ENCODE peak calls at places on chromosomes 6 and 20, in six cellular contexts. I is RWPE1, K is substantia nigra, R is endothelial cell of umbilical vein, Y is tibial artery, D is Panc1. Q is an unnamed sample.

GRCh38 chr20:5900908-5901307 is 49.4 kb downstream of the TRMT6 start:
- DNase-seq in R (no peak), K (no peak), Y (no peak), D (no peak), I (no peak), Q (no peak)

GRCh38 chr6:24524801-24525200 is 30.0 kb downstream of the ALDH5A1 start:
- DNase-seq in K (no peak), I (peak), Y (no peak), D (peak), R (peak), Q (no peak)

GRCh38 chr20:63884506-63885263 is 10.2 kb upstream of the DNAJC5 start:
- DNase-seq in Y (no peak), K (no peak), D (no peak), I (no peak), R (no peak), Q (no peak)

GRCh38 chr6:150527100-150527499 is 72.6 kb upstream of the PLEKHG1 start:
- DNase-seq in D (no peak), R (no peak), Y (no peak), I (peak), K (no peak), Q (no peak)

GRCh38 chr20:44467289-44467883 is 8.3 kb upstream of the TTPAL start:
- DNase-seq in I (no peak), Y (peak), D (no peak), K (no peak), R (no peak), Q (no peak)

GRCh38 chr6:158758464-158758863 is 60.7 kb downstream of the EZR start:
- DNase-seq in I (no peak), K (no peak), R (no peak), D (no peak), Y (no peak), Q (no peak)

GRCh38 chr6:110095101-110095500 is 84.4 kb downstream of the WASF1 start:
- DNase-seq in K (no peak), I (no peak), R (peak), D (no peak), Y (no peak), Q (no peak)

GRCh38 chr6:159959976-159960384 is 8.9 kb upstream of the IGF2R start:
- DNase-seq in R (no peak), K (no peak), I (no peak), Y (no peak), D (no peak), Q (no peak)

GRCh38 chr20:22428051-22428450 is 156.3 kb downstream of the FOXA2 start:
- DNase-seq in D (no peak), K (no peak), Y (no peak), I (no peak), R (no peak), Q (no peak)

GRCh38 chr20:63955281-63955845 is 853 bp downstream of the UCKL1 start:
- DNase-seq in R (peak), D (no peak), K (peak), I (no peak), Y (no peak), Q (no peak)

GRCh38 chr6:97394160-97394748 is 111.2 kb upstream of the MMS22L start:
- DNase-seq in K (peak), I (peak), R (peak), Y (no peak), D (peak), Q (peak)

GRCh38 chr20:36784900-36785299 is 11.3 kb upstream of the DSN1 start:
- DNase-seq in K (no peak), Y (no peak), R (no peak), I (no peak), D (no peak), Q (no peak)

GRCh38 chr6:87068804-87069203 is 26.1 kb downstream of the CGA start:
- DNase-seq in Y (no peak), D (no peak), R (no peak), I (no peak), K (no peak), Q (no peak)

GRCh38 chr20:30985386-30985785 is 272.1 kb upstream of the DEFB115 start:
- DNase-seq in Y (no peak), I (no peak), R (no peak), D (no peak), K (no peak), Q (no peak)

GRCh38 chr6:170062209-170062903 is 228.5 kb downstream of the DLL1 start:
- DNase-seq in K (no peak), D (no peak), I (no peak), Y (peak), R (no peak), Q (no peak)

DNA sequence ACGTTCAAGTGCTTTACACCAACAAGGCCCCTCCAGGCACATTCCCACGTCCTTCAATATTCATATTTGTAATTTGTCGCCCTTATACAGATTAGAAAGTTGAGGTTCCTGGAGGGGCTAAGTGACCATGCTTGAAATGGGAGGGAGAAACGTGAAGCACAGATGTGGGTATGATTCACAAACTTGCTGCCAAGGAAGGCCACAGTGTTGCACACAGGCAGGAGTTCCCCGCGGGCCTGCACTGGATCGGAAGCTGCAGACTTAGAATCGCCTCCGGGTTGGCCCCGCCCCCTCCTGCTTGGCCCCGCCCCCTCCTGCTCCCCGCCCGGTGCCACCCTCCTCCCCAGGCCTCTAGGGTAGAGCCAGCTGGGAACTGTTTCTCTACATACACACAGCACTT is 58.2 kb upstream of the QKI start:
- DNase-seq in D (no peak), I (peak), R (peak), Y (peak), K (peak), Q (no peak)
- H3K27ac ChIP-seq in D (peak), I (no peak), R (peak), Y (no peak), K (peak), Q (no peak)

GRCh38 chr6:48765352-48765961 is 654.5 kb upstream of the PTCHD4 start:
- DNase-seq in I (peak), K (no peak), R (peak), Y (no peak), D (peak), Q (peak)
- H3K27ac ChIP-seq in I (no peak), K (no peak), R (no peak), Y (no peak), D (no peak), Q (peak)

DNA sequence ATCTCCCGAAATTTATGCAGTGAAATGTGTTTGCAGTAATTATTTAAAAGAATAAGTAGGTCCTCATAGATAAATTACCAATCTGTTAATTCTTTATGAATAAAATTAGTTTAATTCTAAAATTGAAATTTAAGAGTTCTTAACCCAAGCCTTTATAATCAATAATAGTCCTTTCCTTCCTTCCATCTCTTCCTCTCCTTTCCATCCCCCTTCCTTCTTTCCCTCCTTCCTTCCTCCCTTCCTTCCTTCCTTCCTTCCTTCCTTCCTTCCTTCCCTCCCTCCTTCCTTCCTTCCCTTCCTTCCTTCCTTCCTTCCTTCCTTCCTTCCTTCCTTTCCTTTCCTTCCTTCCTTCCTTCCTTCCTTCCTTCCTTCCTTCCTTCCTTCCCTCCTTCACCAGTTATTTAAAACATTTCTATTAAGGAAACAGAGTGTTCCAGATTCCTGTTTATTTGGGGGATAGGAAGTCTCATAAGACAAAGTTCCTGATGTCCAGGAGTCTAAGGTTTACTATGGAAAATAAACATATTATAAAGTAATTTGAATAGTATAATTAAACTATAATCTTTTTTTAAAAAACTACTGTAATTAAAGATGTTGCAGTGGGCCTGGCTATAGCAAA is 285.3 kb upstream of the NOX3 start:
- DNase-seq in Y (no peak), I (no peak), K (no peak), D (no peak), R (no peak), Q (no peak)
- H3K27ac ChIP-seq in Y (no peak), I (no peak), K (no peak), D (no peak), R (no peak), Q (no peak)

DNA sequence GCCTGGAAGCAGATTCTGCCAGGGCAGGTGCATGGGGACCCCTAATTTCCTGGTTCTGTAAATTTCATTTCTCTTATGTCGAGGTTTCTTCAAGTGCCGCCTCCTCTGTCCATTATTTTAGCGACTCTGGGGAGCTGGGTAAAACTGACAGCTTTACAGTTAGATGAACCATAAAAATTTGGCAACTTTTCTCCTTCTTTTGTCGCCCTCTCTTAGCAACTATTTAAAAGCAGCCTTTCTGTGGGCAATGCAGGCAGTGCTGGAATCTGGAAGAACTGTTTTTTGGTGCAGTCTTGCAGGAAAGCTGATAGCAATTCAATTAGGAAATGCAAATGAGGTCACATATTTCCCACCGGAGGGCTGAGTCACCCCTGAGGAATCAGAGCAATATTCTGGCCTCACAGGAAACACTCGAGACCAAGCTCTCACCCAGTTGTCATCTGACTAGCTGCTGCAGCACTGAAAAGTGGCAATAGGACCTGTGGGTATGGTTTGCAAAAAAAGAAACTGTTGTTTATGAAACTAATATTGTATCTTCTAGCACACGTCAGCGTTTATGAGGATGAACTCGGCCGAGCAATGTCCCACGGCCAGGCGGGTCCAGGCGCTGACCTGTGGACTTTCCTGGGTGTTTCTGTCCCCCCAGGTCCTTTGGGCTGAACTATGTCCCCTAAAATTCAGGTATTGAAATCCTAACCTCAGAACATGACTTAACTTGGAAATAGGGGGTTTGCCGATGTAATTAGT is 312.3 kb downstream of the TAF4 start:
- DNase-seq in D (no peak), R (peak), K (no peak), Y (no peak), I (peak), Q (no peak)
- H3K27ac ChIP-seq in D (no peak), R (no peak), K (no peak), Y (no peak), I (no peak), Q (no peak)

DNA sequence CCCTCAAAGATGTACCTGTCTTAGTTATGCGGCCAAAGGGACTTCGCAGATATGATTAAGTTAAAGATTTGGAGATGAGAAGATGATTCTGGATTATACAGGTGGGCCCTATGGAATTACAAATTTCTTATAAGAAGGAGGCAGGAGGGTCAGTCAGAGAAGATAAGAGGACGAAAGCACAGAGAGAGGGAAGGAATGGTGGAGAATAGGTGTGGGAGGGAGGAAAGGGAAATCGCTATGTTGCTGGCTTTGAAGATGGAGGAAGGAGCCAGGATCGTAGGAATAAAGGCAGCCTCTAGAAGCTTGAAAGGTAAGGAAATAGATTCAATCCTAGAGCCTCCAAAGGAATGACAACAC is 1.2 kb upstream of the TSPYL1 start:
- DNase-seq in K (no peak), R (no peak), D (no peak), I (no peak), Y (no peak), Q (no peak)
- H3K27ac ChIP-seq in K (no peak), R (no peak), D (peak), I (no peak), Y (no peak), Q (no peak)

GRCh38 chr20:54291339-54292060 is 83.6 kb downstream of the PFDN4 start:
- DNase-seq in R (no peak), I (no peak), D (no peak), Y (no peak), K (no peak), Q (no peak)
- H3K27ac ChIP-seq in R (no peak), I (no peak), D (no peak), Y (no peak), K (no peak), Q (no peak)

GRCh38 chr20:62685781-62686555 is 22.7 kb upstream of the NTSR1 start:
- DNase-seq in R (no peak), K (peak), I (no peak), Y (peak), D (no peak), Q (no peak)

GRCh38 chr20:62688855-62689460 is 19.7 kb upstream of the NTSR1 start:
- DNase-seq in I (peak), Y (no peak), R (peak), D (no peak), K (no peak), Q (no peak)

GRCh38 chr20:62684986-62685385 is 23.6 kb upstream of the NTSR1 start:
- DNase-seq in D (no peak), Y (no peak), K (no peak), I (no peak), R (no peak), Q (no peak)

GRCh38 chr20:62688083-62688482 is 20.6 kb upstream of the NTSR1 start:
- DNase-seq in D (no peak), Y (no peak), R (no peak), I (no peak), K (no peak), Q (no peak)

DNA sequence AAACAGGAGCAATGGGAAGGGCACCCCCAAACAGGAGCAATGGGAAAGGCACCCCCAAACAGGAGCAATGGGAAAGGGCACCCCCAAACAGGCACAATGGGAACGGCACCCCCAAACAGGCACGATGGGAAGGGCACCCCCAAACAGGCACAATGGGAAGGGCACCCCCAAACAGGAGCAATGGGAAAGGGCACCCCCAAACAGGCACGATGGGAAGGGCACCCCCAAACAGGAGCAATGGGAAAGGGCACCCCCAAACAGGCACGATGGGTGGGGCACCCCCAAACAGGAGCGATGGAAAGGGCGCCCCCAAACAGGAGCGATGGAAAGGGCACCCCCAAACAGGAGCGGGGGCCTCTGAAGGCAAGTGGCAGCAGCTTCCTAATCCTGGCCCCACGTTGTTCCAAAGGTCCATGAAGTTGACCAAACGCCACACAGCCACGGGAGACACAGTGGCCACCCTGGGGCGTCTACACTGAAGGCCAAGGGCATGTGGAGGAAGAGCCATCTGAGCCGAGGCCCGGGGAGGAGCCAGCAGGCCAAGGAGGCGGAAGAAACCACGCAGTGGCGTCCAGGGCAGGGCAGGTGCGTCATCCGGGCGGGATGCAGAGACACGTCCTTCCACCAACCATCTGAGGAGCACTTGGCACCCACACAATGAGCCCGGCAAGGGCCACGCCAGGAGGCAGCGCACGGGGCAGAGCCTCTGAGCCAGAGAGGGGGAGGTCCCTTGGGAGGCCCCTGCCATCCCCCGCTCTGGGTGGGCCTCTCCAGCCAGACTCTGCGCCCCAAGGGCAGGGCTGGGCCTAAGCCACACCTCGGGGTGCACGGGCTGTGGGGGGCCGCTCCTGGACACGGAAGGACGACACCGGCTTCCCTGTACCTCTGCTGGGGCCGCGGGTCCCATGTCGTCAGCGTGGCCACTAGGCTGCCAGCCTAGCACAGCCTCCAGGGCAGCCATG is 21.5 kb upstream of the NTSR1 start:
- DNase-seq in K (no peak), Y (no peak), I (no peak), R (no peak), D (no peak), Q (no peak)
- H3K27ac ChIP-seq in K (no peak), Y (no peak), I (no peak), R (no peak), D (no peak), Q (no peak)

Q was measured in epithelial cell of prostate.